ENCODE peak calls at places on chromosomes 4 and X, in eight cellular contexts. One of them, this sample, is unnamed.

GRCh38 chrX:153646620-153647373 is at the start of gene DUSP9:
- DNase-seq in stimulated activated CD8-positive, alpha-beta memory T cell treated with anti-CD3 and anti-CD28 coated beads, Interleukin-15, amount 100 ng/mL, for 24 hours: no peak
- DNase-seq in NAMALWA: no peak
- DNase-seq in mesothelial cell of epicardium: no peak
- DNase-seq in HEK293T: peak
- DNase-seq in astrocyte of the spinal cord: no peak
- DNase-seq in PC-9: no peak
- DNase-seq in hepatocyte: peak
- DNase-seq in this sample: no peak

GRCh38 chrX:24203072-24203808 is 53.7 kb downstream of the ZFX start:
- DNase-seq in stimulated activated CD8-positive, alpha-beta memory T cell treated with anti-CD3 and anti-CD28 coated beads, Interleukin-15, amount 100 ng/mL, for 24 hours: no peak
- DNase-seq in NAMALWA: no peak
- DNase-seq in mesothelial cell of epicardium: no peak
- DNase-seq in HEK293T: no peak
- DNase-seq in astrocyte of the spinal cord: no peak
- DNase-seq in PC-9: no peak
- DNase-seq in hepatocyte: no peak
- DNase-seq in this sample: no peak

GRCh38 chr4:3241905-3242304 is 7.1 kb upstream of the MSANTD1 start:
- DNase-seq in stimulated activated CD8-positive, alpha-beta memory T cell treated with anti-CD3 and anti-CD28 coated beads, Interleukin-15, amount 100 ng/mL, for 24 hours: no peak
- DNase-seq in NAMALWA: no peak
- DNase-seq in mesothelial cell of epicardium: no peak
- DNase-seq in HEK293T: no peak
- DNase-seq in astrocyte of the spinal cord: peak
- DNase-seq in PC-9: no peak
- DNase-seq in hepatocyte: peak
- DNase-seq in this sample: no peak

GRCh38 chrX:129323115-129323514 is 200.2 kb downstream of the SMARCA1 start:
- DNase-seq in stimulated activated CD8-positive, alpha-beta memory T cell treated with anti-CD3 and anti-CD28 coated beads, Interleukin-15, amount 100 ng/mL, for 24 hours: no peak
- DNase-seq in NAMALWA: no peak
- DNase-seq in mesothelial cell of epicardium: no peak
- DNase-seq in HEK293T: no peak
- DNase-seq in astrocyte of the spinal cord: peak
- DNase-seq in PC-9: no peak
- DNase-seq in hepatocyte: no peak
- DNase-seq in this sample: no peak

GRCh38 chr4:22897520-22898108 is 204.9 kb downstream of the GBA3 start:
- DNase-seq in stimulated activated CD8-positive, alpha-beta memory T cell treated with anti-CD3 and anti-CD28 coated beads, Interleukin-15, amount 100 ng/mL, for 24 hours: no peak
- DNase-seq in NAMALWA: peak
- DNase-seq in mesothelial cell of epicardium: no peak
- DNase-seq in HEK293T: peak
- DNase-seq in astrocyte of the spinal cord: peak
- DNase-seq in PC-9: no peak
- DNase-seq in hepatocyte: peak
- DNase-seq in this sample: no peak

GRCh38 chr4:122762520-122762919 is 30.0 kb downstream of the BBS12 start:
- DNase-seq in stimulated activated CD8-positive, alpha-beta memory T cell treated with anti-CD3 and anti-CD28 coated beads, Interleukin-15, amount 100 ng/mL, for 24 hours: no peak
- DNase-seq in NAMALWA: peak
- DNase-seq in mesothelial cell of epicardium: no peak
- DNase-seq in HEK293T: no peak
- DNase-seq in astrocyte of the spinal cord: no peak
- DNase-seq in PC-9: no peak
- DNase-seq in hepatocyte: no peak
- DNase-seq in this sample: no peak

GRCh38 chr4:7595883-7596535 is 161.3 kb upstream of the PSAPL1 start:
- DNase-seq in stimulated activated CD8-positive, alpha-beta memory T cell treated with anti-CD3 and anti-CD28 coated beads, Interleukin-15, amount 100 ng/mL, for 24 hours: no peak
- DNase-seq in NAMALWA: no peak
- DNase-seq in mesothelial cell of epicardium: no peak
- DNase-seq in HEK293T: no peak
- DNase-seq in astrocyte of the spinal cord: no peak
- DNase-seq in PC-9: no peak
- DNase-seq in hepatocyte: no peak
- DNase-seq in this sample: no peak

GRCh38 chr4:82510216-82510615 is 51.6 kb downstream of the TMEM150C start:
- DNase-seq in stimulated activated CD8-positive, alpha-beta memory T cell treated with anti-CD3 and anti-CD28 coated beads, Interleukin-15, amount 100 ng/mL, for 24 hours: no peak
- DNase-seq in NAMALWA: no peak
- DNase-seq in mesothelial cell of epicardium: no peak
- DNase-seq in HEK293T: no peak
- DNase-seq in astrocyte of the spinal cord: no peak
- DNase-seq in PC-9: no peak
- DNase-seq in hepatocyte: peak
- DNase-seq in this sample: no peak

GRCh38 chr4:87144346-87144745 is 76.1 kb downstream of the KLHL8 start:
- DNase-seq in stimulated activated CD8-positive, alpha-beta memory T cell treated with anti-CD3 and anti-CD28 coated beads, Interleukin-15, amount 100 ng/mL, for 24 hours: no peak
- DNase-seq in NAMALWA: no peak
- DNase-seq in mesothelial cell of epicardium: no peak
- DNase-seq in HEK293T: no peak
- DNase-seq in astrocyte of the spinal cord: no peak
- DNase-seq in PC-9: no peak
- DNase-seq in hepatocyte: peak
- DNase-seq in this sample: peak

GRCh38 chr4:7762376-7763040 is 177.2 kb downstream of the AFAP1 start:
- DNase-seq in stimulated activated CD8-positive, alpha-beta memory T cell treated with anti-CD3 and anti-CD28 coated beads, Interleukin-15, amount 100 ng/mL, for 24 hours: no peak
- DNase-seq in NAMALWA: no peak
- DNase-seq in mesothelial cell of epicardium: no peak
- DNase-seq in HEK293T: no peak
- DNase-seq in astrocyte of the spinal cord: no peak
- DNase-seq in PC-9: no peak
- DNase-seq in hepatocyte: no peak
- DNase-seq in this sample: no peak

GRCh38 chr4:16457944-16458343 is 231.7 kb upstream of the TAPT1 start:
- DNase-seq in stimulated activated CD8-positive, alpha-beta memory T cell treated with anti-CD3 and anti-CD28 coated beads, Interleukin-15, amount 100 ng/mL, for 24 hours: no peak
- DNase-seq in NAMALWA: no peak
- DNase-seq in mesothelial cell of epicardium: no peak
- DNase-seq in HEK293T: no peak
- DNase-seq in astrocyte of the spinal cord: no peak
- DNase-seq in PC-9: no peak
- DNase-seq in hepatocyte: no peak
- DNase-seq in this sample: no peak

GRCh38 chr4:177263818-177264217 is 45.9 kb upstream of the NEIL3 start:
- DNase-seq in stimulated activated CD8-positive, alpha-beta memory T cell treated with anti-CD3 and anti-CD28 coated beads, Interleukin-15, amount 100 ng/mL, for 24 hours: no peak
- DNase-seq in NAMALWA: no peak
- DNase-seq in mesothelial cell of epicardium: no peak
- DNase-seq in HEK293T: no peak
- DNase-seq in astrocyte of the spinal cord: no peak
- DNase-seq in PC-9: no peak
- DNase-seq in hepatocyte: no peak
- DNase-seq in this sample: no peak

GRCh38 chrX:118536687-118537461 is 41.3 kb downstream of the DOCK11 start:
- DNase-seq in stimulated activated CD8-positive, alpha-beta memory T cell treated with anti-CD3 and anti-CD28 coated beads, Interleukin-15, amount 100 ng/mL, for 24 hours: no peak
- DNase-seq in NAMALWA: peak
- DNase-seq in mesothelial cell of epicardium: no peak
- DNase-seq in HEK293T: peak
- DNase-seq in astrocyte of the spinal cord: peak
- DNase-seq in PC-9: peak
- DNase-seq in hepatocyte: no peak
- DNase-seq in this sample: peak

GRCh38 chrX:24760601-24761000 is 66.9 kb downstream of the POLA1 start:
- DNase-seq in stimulated activated CD8-positive, alpha-beta memory T cell treated with anti-CD3 and anti-CD28 coated beads, Interleukin-15, amount 100 ng/mL, for 24 hours: no peak
- DNase-seq in NAMALWA: no peak
- DNase-seq in mesothelial cell of epicardium: no peak
- DNase-seq in HEK293T: no peak
- DNase-seq in astrocyte of the spinal cord: peak
- DNase-seq in PC-9: no peak
- DNase-seq in hepatocyte: no peak
- DNase-seq in this sample: no peak

This sample was measured in CD4-positive, CD25-positive, alpha-beta regulatory T cell.